ENCODE peak calls at places on chromosomes 2 and 18, in seven cellular contexts. One of them, this sample, is unnamed.

GRCh38 chr2:136381722-136382633 is 264.0 kb upstream of the CXCR4 start:
- DNase-seq in neural progenitor cell: no peak
- DNase-seq in sigmoid colon: no peak
- DNase-seq in mucosa of descending colon: peak; percentile 46
- DNase-seq in AG10803: no peak
- DNase-seq in ovary: no peak
- DNase-seq in AG04450: no peak
- DNase-seq in this sample: peak; percentile 49

GRCh38 chr2:151999058-151999457 is 99.8 kb downstream of the CACNB4 start:
- DNase-seq in neural progenitor cell: peak; percentile 79
- DNase-seq in sigmoid colon: no peak
- DNase-seq in mucosa of descending colon: peak; percentile 67
- DNase-seq in AG10803: peak; percentile 39
- DNase-seq in ovary: no peak
- DNase-seq in AG04450: no peak
- DNase-seq in this sample: no peak

GRCh38 chr2:98478088-98478551 is 33.5 kb downstream of the INPP4A start:
- DNase-seq in neural progenitor cell: no peak
- DNase-seq in sigmoid colon: peak; percentile 57
- DNase-seq in mucosa of descending colon: no peak
- DNase-seq in AG10803: no peak
- DNase-seq in ovary: no peak
- DNase-seq in AG04450: no peak
- DNase-seq in this sample: no peak

GRCh38 chr2:31049913-31050588 is 88.2 kb downstream of the GALNT14 start:
- DNase-seq in neural progenitor cell: no peak
- DNase-seq in sigmoid colon: no peak
- DNase-seq in mucosa of descending colon: no peak
- DNase-seq in AG10803: no peak
- DNase-seq in ovary: no peak
- DNase-seq in AG04450: no peak
- DNase-seq in this sample: no peak

GRCh38 chr2:202267495-202267894 is 1.9 kb downstream of the NOP58 start:
- DNase-seq in neural progenitor cell: no peak
- DNase-seq in sigmoid colon: no peak
- DNase-seq in mucosa of descending colon: no peak
- DNase-seq in AG10803: no peak
- DNase-seq in ovary: no peak
- DNase-seq in AG04450: no peak
- DNase-seq in this sample: no peak

GRCh38 chr2:223696719-223697118 is 94.6 kb upstream of the SCG2 start:
- DNase-seq in neural progenitor cell: no peak
- DNase-seq in sigmoid colon: no peak
- DNase-seq in mucosa of descending colon: peak; percentile 4
- DNase-seq in AG10803: no peak
- DNase-seq in ovary: no peak
- DNase-seq in AG04450: no peak
- DNase-seq in this sample: no peak

GRCh38 chr2:219675206-219675605 is 47.8 kb downstream of the SLC4A3 start:
- DNase-seq in neural progenitor cell: no peak
- DNase-seq in sigmoid colon: no peak
- DNase-seq in mucosa of descending colon: no peak
- DNase-seq in AG10803: no peak
- DNase-seq in ovary: no peak
- DNase-seq in AG04450: no peak
- DNase-seq in this sample: no peak

GRCh38 chr2:196242131-196242620 is 70.8 kb upstream of the STK17B start:
- DNase-seq in neural progenitor cell: no peak
- DNase-seq in sigmoid colon: no peak
- DNase-seq in mucosa of descending colon: no peak
- DNase-seq in AG10803: no peak
- DNase-seq in ovary: no peak
- DNase-seq in AG04450: no peak
- DNase-seq in this sample: no peak

GRCh38 chr2:127674241-127675209 is 805 bp downstream of the LIMS2 start:
- DNase-seq in neural progenitor cell: peak; percentile 49
- DNase-seq in sigmoid colon: peak; percentile 76
- DNase-seq in mucosa of descending colon: no peak
- DNase-seq in AG10803: peak; percentile 11
- DNase-seq in ovary: no peak
- DNase-seq in AG04450: no peak
- DNase-seq in this sample: no peak

GRCh38 chr2:116304328-116304727 is 1510.2 kb upstream of the DDX18 start:
- DNase-seq in neural progenitor cell: no peak
- DNase-seq in sigmoid colon: no peak
- DNase-seq in mucosa of descending colon: no peak
- DNase-seq in AG10803: no peak
- DNase-seq in ovary: no peak
- DNase-seq in AG04450: no peak
- DNase-seq in this sample: no peak

GRCh38 chr2:39608212-39608575 is 57.5 kb upstream of the TMEM178A start:
- DNase-seq in neural progenitor cell: no peak
- DNase-seq in sigmoid colon: no peak
- DNase-seq in mucosa of descending colon: no peak
- DNase-seq in AG10803: no peak
- DNase-seq in ovary: no peak
- DNase-seq in AG04450: no peak
- DNase-seq in this sample: no peak

GRCh38 chr2:1022178-1022577 is 71.5 kb downstream of the SNTG2 start:
- DNase-seq in neural progenitor cell: peak; percentile 12
- DNase-seq in sigmoid colon: no peak
- DNase-seq in mucosa of descending colon: no peak
- DNase-seq in AG10803: no peak
- DNase-seq in ovary: no peak
- DNase-seq in AG04450: no peak
- DNase-seq in this sample: no peak

GRCh38 chr2:9170458-9171130 is 36.0 kb upstream of the ASAP2 start:
- DNase-seq in neural progenitor cell: no peak
- DNase-seq in sigmoid colon: no peak
- DNase-seq in mucosa of descending colon: peak; percentile 68
- DNase-seq in AG10803: no peak
- DNase-seq in ovary: no peak
- DNase-seq in AG04450: no peak
- DNase-seq in this sample: no peak

GRCh38 chr18:59639821-59640220 is 57.4 kb downstream of the CCBE1 start:
- DNase-seq in neural progenitor cell: no peak
- DNase-seq in sigmoid colon: no peak
- DNase-seq in mucosa of descending colon: no peak
- DNase-seq in AG10803: no peak
- DNase-seq in ovary: no peak
- DNase-seq in AG04450: no peak
- DNase-seq in this sample: no peak

GRCh38 chr18:12031836-12032235 is 50.5 kb downstream of the IMPA2 start:
- DNase-seq in neural progenitor cell: no peak
- DNase-seq in sigmoid colon: peak; percentile 92
- DNase-seq in mucosa of descending colon: no peak
- DNase-seq in AG10803: peak; percentile 87
- DNase-seq in ovary: peak; percentile 81
- DNase-seq in AG04450: peak; percentile 37
- DNase-seq in this sample: no peak

GRCh38 chr2:171390941-171391516 is 42.8 kb downstream of the METTL8 start:
- DNase-seq in neural progenitor cell: no peak
- DNase-seq in sigmoid colon: no peak
- DNase-seq in mucosa of descending colon: no peak
- DNase-seq in AG10803: peak; percentile 65
- DNase-seq in ovary: no peak
- DNase-seq in AG04450: peak; percentile 33
- DNase-seq in this sample: no peak

GRCh38 chr2:47414682-47415458 is 11.9 kb downstream of the MSH2 start:
- DNase-seq in neural progenitor cell: no peak
- DNase-seq in sigmoid colon: no peak
- DNase-seq in mucosa of descending colon: no peak
- DNase-seq in AG10803: no peak
- DNase-seq in ovary: no peak
- DNase-seq in AG04450: no peak
- DNase-seq in this sample: no peak

GRCh38 chr2:42513252-42513918 is 19.6 kb upstream of the KCNG3 start:
- DNase-seq in neural progenitor cell: peak; percentile 72
- DNase-seq in sigmoid colon: no peak
- DNase-seq in mucosa of descending colon: peak; percentile 80
- DNase-seq in AG10803: peak; percentile 62
- DNase-seq in ovary: no peak
- DNase-seq in AG04450: peak; percentile 20
- DNase-seq in this sample: no peak

GRCh38 chr2:120251077-120251476 is 1.6 kb upstream of the RALB start:
- DNase-seq in neural progenitor cell: no peak
- DNase-seq in sigmoid colon: peak; percentile 33
- DNase-seq in mucosa of descending colon: no peak
- DNase-seq in AG10803: no peak
- DNase-seq in ovary: no peak
- DNase-seq in AG04450: no peak
- DNase-seq in this sample: no peak

GRCh38 chr2:25323042-25323514 is 18.6 kb downstream of the DNMT3A start:
- DNase-seq in neural progenitor cell: peak; percentile 53
- DNase-seq in sigmoid colon: no peak
- DNase-seq in mucosa of descending colon: no peak
- DNase-seq in AG10803: peak; percentile 22
- DNase-seq in ovary: no peak
- DNase-seq in AG04450: no peak
- DNase-seq in this sample: no peak

GRCh38 chr2:126953483-126953882 is 54.8 kb downstream of the TEX51 start:
- DNase-seq in neural progenitor cell: no peak
- DNase-seq in sigmoid colon: no peak
- DNase-seq in mucosa of descending colon: no peak
- DNase-seq in AG10803: no peak
- DNase-seq in ovary: no peak
- DNase-seq in AG04450: no peak
- DNase-seq in this sample: no peak

GRCh38 chr2:181231151-181231550 is 226.0 kb upstream of the ITGA4 start:
- DNase-seq in neural progenitor cell: peak; percentile 5
- DNase-seq in sigmoid colon: no peak
- DNase-seq in mucosa of descending colon: no peak
- DNase-seq in AG10803: no peak
- DNase-seq in ovary: no peak
- DNase-seq in AG04450: no peak
- DNase-seq in this sample: no peak

GRCh38 chr2:144137705-144138428 is 382.1 kb downstream of the ZEB2 start:
- DNase-seq in neural progenitor cell: peak; percentile 13
- DNase-seq in sigmoid colon: no peak
- DNase-seq in mucosa of descending colon: no peak
- DNase-seq in AG10803: peak; percentile 81
- DNase-seq in ovary: no peak
- DNase-seq in AG04450: no peak
- DNase-seq in this sample: no peak

GRCh38 chr2:56743807-56744206 is 560.0 kb downstream of the CCDC85A start:
- DNase-seq in neural progenitor cell: no peak
- DNase-seq in sigmoid colon: no peak
- DNase-seq in mucosa of descending colon: no peak
- DNase-seq in AG10803: no peak
- DNase-seq in ovary: no peak
- DNase-seq in AG04450: no peak
- DNase-seq in this sample: no peak

GRCh38 chr2:126359494-126359893 is 296.5 kb upstream of the GYPC start:
- DNase-seq in neural progenitor cell: peak; percentile 28
- DNase-seq in sigmoid colon: no peak
- DNase-seq in mucosa of descending colon: peak; percentile 6
- DNase-seq in AG10803: peak; percentile 22
- DNase-seq in ovary: no peak
- DNase-seq in AG04450: no peak
- DNase-seq in this sample: no peak

GRCh38 chr18:9877655-9878014 is 8.1 kb upstream of the TXNDC2 start:
- DNase-seq in neural progenitor cell: no peak
- DNase-seq in sigmoid colon: no peak
- DNase-seq in mucosa of descending colon: no peak
- DNase-seq in AG10803: no peak
- DNase-seq in ovary: no peak
- DNase-seq in AG04450: no peak
- DNase-seq in this sample: no peak
- H3K4me3 ChIP-seq in neural progenitor cell: no peak overlapping the region
- H3K4me3 ChIP-seq in sigmoid colon: no peak overlapping the region
- H3K4me3 ChIP-seq in mucosa of descending colon: no peak overlapping the region
- H3K4me3 ChIP-seq in AG10803: peak overlapping the region; percentile 35
- H3K4me3 ChIP-seq in ovary: peak overlapping the region; percentile 18
- H3K4me3 ChIP-seq in AG04450: peak overlapping the region; percentile 44
- H3K4me3 ChIP-seq in this sample: no peak overlapping the region

GRCh38 chr18:48996901-48997463 is 46.2 kb upstream of the SMAD7 start:
- DNase-seq in neural progenitor cell: no peak
- DNase-seq in sigmoid colon: no peak
- DNase-seq in mucosa of descending colon: no peak
- DNase-seq in AG10803: peak; percentile 96
- DNase-seq in ovary: no peak
- DNase-seq in AG04450: no peak
- DNase-seq in this sample: no peak
- TF ChIP-seq CTCF in neural progenitor cell: peak; percentile 18
- TF ChIP-seq CTCF in sigmoid colon: no peak
- TF ChIP-seq CTCF in mucosa of descending colon: no peak
- TF ChIP-seq CTCF in AG10803: peak; percentile 17
- TF ChIP-seq CTCF in ovary: no peak
- TF ChIP-seq CTCF in AG04450: no peak
- TF ChIP-seq CTCF in this sample: no peak

GRCh38 chr2:169082995-169083394 is 13.6 kb downstream of the DHRS9 start:
- DNase-seq in neural progenitor cell: no peak
- DNase-seq in sigmoid colon: no peak
- DNase-seq in mucosa of descending colon: no peak
- DNase-seq in AG10803: no peak
- DNase-seq in ovary: no peak
- DNase-seq in AG04450: no peak
- DNase-seq in this sample: no peak

GRCh38 chr2:169077674-169078240 is 8.4 kb downstream of the DHRS9 start:
- DNase-seq in neural progenitor cell: no peak
- DNase-seq in sigmoid colon: no peak
- DNase-seq in mucosa of descending colon: no peak
- DNase-seq in AG10803: no peak
- DNase-seq in ovary: no peak
- DNase-seq in AG04450: no peak
- DNase-seq in this sample: no peak

GRCh38 chr2:169081551-169081950 is 12.2 kb downstream of the DHRS9 start:
- DNase-seq in neural progenitor cell: no peak
- DNase-seq in sigmoid colon: no peak
- DNase-seq in mucosa of descending colon: no peak
- DNase-seq in AG10803: no peak
- DNase-seq in ovary: no peak
- DNase-seq in AG04450: no peak
- DNase-seq in this sample: no peak

GRCh38 chr2:169080250-169081035 is 11.1 kb downstream of the DHRS9 start:
- DNase-seq in neural progenitor cell: no peak
- DNase-seq in sigmoid colon: no peak
- DNase-seq in mucosa of descending colon: no peak
- DNase-seq in AG10803: no peak
- DNase-seq in ovary: no peak
- DNase-seq in AG04450: no peak
- DNase-seq in this sample: no peak
- H3K4me3 ChIP-seq in neural progenitor cell: no peak overlapping the region
- H3K4me3 ChIP-seq in sigmoid colon: no peak overlapping the region
- H3K4me3 ChIP-seq in mucosa of descending colon: no peak overlapping the region
- H3K4me3 ChIP-seq in AG10803: no peak overlapping the region
- H3K4me3 ChIP-seq in ovary: no peak overlapping the region
- H3K4me3 ChIP-seq in AG04450: no peak overlapping the region
- H3K4me3 ChIP-seq in this sample: no peak overlapping the region

GRCh38 chr2:140242889-140243288 is 1462.7 kb upstream of the NXPH2 start:
- DNase-seq in neural progenitor cell: no peak
- DNase-seq in sigmoid colon: no peak
- DNase-seq in mucosa of descending colon: no peak
- DNase-seq in AG10803: no peak
- DNase-seq in ovary: no peak
- DNase-seq in AG04450: no peak
- DNase-seq in this sample: no peak
- TF ChIP-seq CTCF in neural progenitor cell: peak; percentile 19
- TF ChIP-seq CTCF in sigmoid colon: no peak
- TF ChIP-seq CTCF in mucosa of descending colon: no peak
- TF ChIP-seq CTCF in AG10803: no peak
- TF ChIP-seq CTCF in ovary: no peak
- TF ChIP-seq CTCF in AG04450: peak; percentile 7
- TF ChIP-seq CTCF in this sample: no peak

This sample was measured in right lobe of liver.